ENCODE peak calls at places on chromosomes 1 and 21, in six cellular contexts. H is fibroblast of lung, Q is H9, C is cardiac muscle cell, E is pancreas, S is stomach. P is an unnamed sample.

GRCh38 chr21:30189763-30190162 is 23.2 kb upstream of the CLDN17 start:
- DNase-seq in H (no peak), Q (no peak), C (no peak), E (no peak), S (no peak), P (no peak)

GRCh38 chr1:205064301-205064700 is 20.0 kb downstream of the TMEM81 start:
- DNase-seq in H (no peak), Q (no peak), C (no peak), E (no peak), S (no peak), P (no peak)

GRCh38 chr1:101474039-101474665 is 237.3 kb downstream of the S1PR1 start:
- DNase-seq in H (no peak), Q (no peak), C (peak; percentile 13), E (no peak), S (no peak), P (peak; percentile 51)

GRCh38 chr1:148162363-148162762 is 10.3 kb upstream of the NBPF11 start:
- DNase-seq in H (no peak), Q (peak; percentile 28), C (no peak), E (no peak), S (no peak), P (peak; percentile 58)

GRCh38 chr1:164630626-164631396 is 71.8 kb downstream of the PBX1 start:
- DNase-seq in H (peak; percentile 51), Q (no peak), C (no peak), E (no peak), S (no peak), P (no peak)

GRCh38 chr1:39988618-39989343 is 33.8 kb downstream of the MFSD2A start:
- DNase-seq in H (peak; percentile 16), Q (no peak), C (no peak), E (no peak), S (peak; percentile 82), P (no peak)

GRCh38 chr1:2543543-2544092 is 12.6 kb upstream of the TNFRSF14 start:
- DNase-seq in H (peak; percentile 27), Q (no peak), C (no peak), E (no peak), S (peak; percentile 47), P (no peak)

GRCh38 chr1:48470506-48470905 is 1.5 kb downstream of the SPATA6 start:
- DNase-seq in H (peak; percentile 37), Q (peak; percentile 50), C (peak; percentile 58), E (peak; percentile 25), S (peak; percentile 57), P (peak; percentile 57)

GRCh38 chr1:64515427-64515826 is 45.5 kb downstream of the CACHD1 start:
- DNase-seq in H (peak; percentile 65), Q (no peak), C (peak; percentile 90), E (peak; percentile 55), S (peak; percentile 56), P (peak; percentile 79)

GRCh38 chr1:93992954-93993353 is 83.7 kb upstream of the GCLM start:
- DNase-seq in H (no peak), Q (no peak), C (no peak), E (no peak), S (no peak), P (no peak)

GRCh38 chr21:31803039-31804007 is 69.5 kb upstream of the HUNK start:
- DNase-seq in H (no peak), Q (no peak), C (no peak), E (no peak), S (no peak), P (peak; percentile 80)

GRCh38 chr1:164296172-164296571 is 262.8 kb upstream of the PBX1 start:
- DNase-seq in H (peak; percentile 23), Q (no peak), C (no peak), E (no peak), S (no peak), P (no peak)

GRCh38 chr1:94092210-94092613 is 28.7 kb downstream of the ABCA4 start:
- DNase-seq in H (peak; percentile 86), Q (no peak), C (peak; percentile 91), E (no peak), S (no peak), P (no peak)

GRCh38 chr1:66371233-66372005 is 162.5 kb upstream of the SGIP1 start:
- DNase-seq in H (peak; percentile 80), Q (no peak), C (peak; percentile 74), E (no peak), S (no peak), P (no peak)

GRCh38 chr1:17587693-17588047 is 48.2 kb downstream of the ARHGEF10L start:
- DNase-seq in H (peak; percentile 79), Q (peak; percentile 80), C (peak; percentile 86), E (no peak), S (no peak), P (no peak)

GRCh38 chr1:116416854-116417513 is 43.9 kb downstream of the ATP1A1 start:
- DNase-seq in H (no peak), Q (no peak), C (no peak), E (no peak), S (no peak), P (no peak)

GRCh38 chr1:27564264-27564579 is 39.7 kb downstream of the AHDC1 start:
- DNase-seq in H (no peak), Q (no peak), C (no peak), E (no peak), S (no peak), P (no peak)

GRCh38 chr1:64309468-64309867 is 106.0 kb downstream of the UBE2U start:
- DNase-seq in H (peak; percentile 6), Q (no peak), C (no peak), E (no peak), S (no peak), P (no peak)

DNA sequence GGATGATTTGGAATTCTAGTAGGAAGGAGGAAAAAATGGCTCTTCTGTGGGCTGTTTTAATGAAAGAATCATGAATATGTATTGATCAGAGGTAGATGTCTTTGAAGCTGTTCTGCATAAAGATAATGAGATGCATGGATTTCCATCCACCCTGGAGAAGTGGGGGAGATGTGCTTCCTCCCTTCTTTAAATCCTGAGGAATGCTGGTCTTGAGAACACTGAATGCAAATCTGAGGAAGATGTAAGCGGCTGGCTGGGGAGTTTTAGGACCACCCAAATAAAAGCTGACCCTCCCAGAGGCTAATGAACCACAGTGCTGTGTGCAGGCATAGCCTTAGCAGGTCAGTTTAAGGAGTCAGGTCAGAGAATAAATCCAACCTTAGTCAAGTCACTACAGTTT is 37.3 kb downstream of the ZMYND12 start:
- DNase-seq in H (no peak), Q (no peak), C (no peak), E (no peak), S (no peak), P (no peak)
- H3K27ac ChIP-seq in H (no peak overlapping the region), Q (no peak overlapping the region), C (no peak overlapping the region), E (no peak overlapping the region), S (peak overlapping the region; percentile 88), P (no peak overlapping the region)

GRCh38 chr21:44000360-44000759 is 11.7 kb upstream of the TRAPPC10 start:
- DNase-seq in H (no peak), Q (no peak), C (no peak), E (no peak), S (no peak), P (no peak)
- H3K27ac ChIP-seq in H (no peak overlapping the region), Q (no peak overlapping the region), C (no peak overlapping the region), E (no peak overlapping the region), S (no peak overlapping the region), P (no peak overlapping the region)

GRCh38 chr1:53206735-53207379 is 10.2 kb downstream of the CPT2 start:
- DNase-seq in H (no peak), Q (no peak), C (no peak), E (no peak), S (no peak), P (no peak)

GRCh38 chr1:53203466-53203865 is 6.8 kb downstream of the CPT2 start:
- DNase-seq in H (no peak), Q (no peak), C (no peak), E (no peak), S (no peak), P (no peak)

GRCh38 chr1:53210954-53211353 is 9.5 kb downstream of the CZIB start:
- DNase-seq in H (no peak), Q (no peak), C (no peak), E (no peak), S (no peak), P (peak; percentile 26)

GRCh38 chr1:53210352-53210751 is 10.1 kb downstream of the CZIB start:
- DNase-seq in H (no peak), Q (no peak), C (no peak), E (no peak), S (no peak), P (no peak)

GRCh38 chr1:53207726-53208125 is 11.1 kb downstream of the CPT2 start:
- DNase-seq in H (no peak), Q (no peak), C (peak; percentile 33), E (no peak), S (no peak), P (no peak)
- H3K27ac ChIP-seq in H (no peak overlapping the region), Q (no peak overlapping the region), C (no peak overlapping the region), E (no peak overlapping the region), S (no peak overlapping the region), P (no peak overlapping the region)

GRCh38 chr21:38821248-38821647 is 15.5 kb downstream of the ETS2 start:
- DNase-seq in H (no peak), Q (no peak), C (no peak), E (no peak), S (no peak), P (no peak)
- H3K27ac ChIP-seq in H (peak overlapping the region; percentile 86), Q (no peak overlapping the region), C (no peak overlapping the region), E (no peak overlapping the region), S (peak overlapping the region; percentile 82), P (peak overlapping the region; percentile 72)

DNA sequence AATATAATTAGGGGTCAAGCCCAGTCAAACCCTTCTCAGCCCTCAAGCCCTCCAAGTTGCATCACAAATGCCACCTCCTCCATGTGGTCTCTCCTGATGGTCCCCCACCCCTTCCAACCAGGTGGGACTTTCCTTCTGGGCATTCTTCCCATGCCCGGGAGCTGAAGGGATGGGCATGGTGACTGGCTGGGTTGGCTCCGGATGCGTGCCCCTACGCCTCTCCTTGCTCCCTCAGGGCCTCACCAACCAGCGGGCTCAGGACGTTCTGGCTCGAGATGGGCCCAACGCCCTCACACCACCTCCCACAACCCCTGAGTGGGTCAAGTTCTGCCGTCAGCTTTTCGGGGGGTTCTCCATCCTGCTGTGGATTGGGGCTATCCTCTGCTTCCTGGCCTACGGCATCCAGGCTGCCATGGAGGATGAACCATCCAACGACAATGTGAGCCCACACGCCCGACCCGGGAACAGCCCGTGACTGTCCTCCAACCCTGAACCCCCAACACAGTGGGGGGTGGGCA is 7.5 kb downstream of the ATP1A2 start:
- DNase-seq in H (no peak), Q (no peak), C (no peak), E (no peak), S (no peak), P (no peak)
- H3K27ac ChIP-seq in H (no peak overlapping the region), Q (no peak overlapping the region), C (no peak overlapping the region), E (no peak overlapping the region), S (no peak overlapping the region), P (no peak overlapping the region)

DNA sequence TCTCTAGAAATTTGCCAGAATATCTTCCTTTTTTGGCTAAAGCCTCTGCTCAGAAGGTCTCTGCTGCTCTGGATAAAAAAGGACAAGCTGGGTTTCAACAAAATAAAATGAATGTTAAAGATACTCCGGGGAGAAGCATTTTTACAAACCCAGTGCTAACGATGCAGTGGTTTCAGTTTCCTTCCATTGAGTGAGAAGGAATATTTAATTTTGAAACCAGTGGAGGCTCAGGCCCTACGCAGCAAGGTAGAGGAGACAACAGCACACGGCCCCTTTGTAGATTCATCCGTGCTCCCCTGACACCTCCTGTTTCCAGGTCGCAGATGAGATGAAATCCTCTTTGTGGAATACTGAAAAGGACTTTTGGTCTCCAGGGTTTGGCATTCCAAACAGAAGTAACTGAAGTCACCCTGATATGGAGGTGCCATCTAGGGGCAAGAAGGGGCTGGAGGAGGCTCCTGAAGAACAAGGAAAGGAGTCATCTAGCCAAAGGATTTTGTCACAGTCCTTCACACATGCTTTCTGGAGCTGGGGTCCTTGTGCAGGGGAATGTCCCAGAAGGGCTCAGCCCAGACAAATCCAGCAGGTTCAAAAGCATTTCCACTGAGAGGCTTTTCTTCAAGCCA is 65.7 kb upstream of the SYT6 start:
- DNase-seq in H (no peak), Q (peak; percentile 45), C (peak; percentile 37), E (no peak), S (no peak), P (no peak)
- H3K27ac ChIP-seq in H (no peak overlapping the region), Q (no peak overlapping the region), C (no peak overlapping the region), E (no peak overlapping the region), S (peak overlapping the region; percentile 44), P (no peak overlapping the region)

P was measured in upper lobe of left lung.